ENCODE peak calls at places on chromosomes 1 and 21, in ten cellular contexts. S, D, Z, O, N, A, C, I, L and E are unnamed samples.
A peak's percentile ranks its signal among the peaks of the same experiment; 100 is the strongest.

GRCh38 chr1:7095343-7095964 is 310.2 kb downstream of the CAMTA1 start:
- DNase-seq in S (no peak), D (no peak), Z (no peak), O (no peak), N (no peak), A (no peak), C (no peak), I (no peak), L (no peak), E (no peak)

GRCh38 chr1:151165281-151165737 is 393 bp downstream of the LYSMD1 start:
- DNase-seq in S (peak; percentile 75), D (peak; percentile 67), Z (no peak), O (no peak), N (no peak), A (peak; percentile 30), C (peak; percentile 41), I (peak; percentile 59), L (peak; percentile 26), E (no peak)

GRCh38 chr1:110039641-110040040 is 5.2 kb downstream of the STRIP1 start:
- DNase-seq in S (no peak), D (no peak), Z (no peak), O (no peak), N (no peak), A (no peak), C (no peak), I (no peak), L (no peak), E (no peak)

GRCh38 chr1:215551806-215552205 is 15.3 kb upstream of the KCTD3 start:
- DNase-seq in S (no peak), D (no peak), Z (no peak), O (no peak), N (no peak), A (no peak), C (no peak), I (no peak), L (no peak), E (no peak)

GRCh38 chr1:65208577-65208976 is 60.6 kb downstream of the AK4 start:
- DNase-seq in S (no peak), D (peak; percentile 10), Z (no peak), O (no peak), N (no peak), A (no peak), C (no peak), I (no peak), L (no peak), E (no peak)

GRCh38 chr21:34580181-34580700 is 34.7 kb downstream of the RCAN1 start:
- DNase-seq in S (no peak), D (no peak), Z (no peak), O (no peak), N (no peak), A (peak; percentile 95), C (no peak), I (peak; percentile 48), L (no peak), E (peak; percentile 13)

GRCh38 chr1:56410405-56410804 is 169.0 kb downstream of the PLPP3 start:
- DNase-seq in S (no peak), D (no peak), Z (no peak), O (no peak), N (no peak), A (no peak), C (no peak), I (no peak), L (no peak), E (no peak)

GRCh38 chr1:78061825-78062523 is 16.2 kb downstream of the GIPC2 start:
- DNase-seq in S (peak; percentile 46), D (no peak), Z (peak; percentile 79), O (no peak), N (no peak), A (peak; percentile 52), C (no peak), I (peak; percentile 75), L (no peak), E (no peak)

GRCh38 chr21:29125199-29125598 is 5.2 kb upstream of the MAP3K7CL start:
- DNase-seq in S (no peak), D (no peak), Z (no peak), O (no peak), N (no peak), A (no peak), C (no peak), I (no peak), L (no peak), E (no peak)

GRCh38 chr1:59427155-59427554 is 130.3 kb downstream of the FGGY start:
- DNase-seq in S (peak; percentile 9), D (no peak), Z (no peak), O (no peak), N (no peak), A (peak; percentile 95), C (peak; percentile 56), I (peak; percentile 75), L (no peak), E (no peak)

GRCh38 chr1:245168921-245169320 is 14.1 kb downstream of the KIF26B start:
- DNase-seq in S (no peak), D (no peak), Z (no peak), O (no peak), N (no peak), A (no peak), C (no peak), I (no peak), L (no peak), E (no peak)

GRCh38 chr1:2229032-2229920 is 1.2 kb downstream of the SKI start:
- DNase-seq in S (peak; percentile 85), D (peak; percentile 82), Z (no peak), O (no peak), N (no peak), A (peak; percentile 52), C (no peak), I (peak; percentile 68), L (no peak), E (peak; percentile 19)

GRCh38 chr1:100277866-100278265 is 11.8 kb downstream of the RTCA start:
- DNase-seq in S (no peak), D (no peak), Z (no peak), O (no peak), N (no peak), A (peak; percentile 5), C (no peak), I (no peak), L (no peak), E (no peak)
- TF ChIP-seq CTCF in S (no peak), D (no peak), Z (no peak), O (no peak), N (no peak), A (no peak), C (no peak), I (no peak), L (no peak), E (no peak)

DNA sequence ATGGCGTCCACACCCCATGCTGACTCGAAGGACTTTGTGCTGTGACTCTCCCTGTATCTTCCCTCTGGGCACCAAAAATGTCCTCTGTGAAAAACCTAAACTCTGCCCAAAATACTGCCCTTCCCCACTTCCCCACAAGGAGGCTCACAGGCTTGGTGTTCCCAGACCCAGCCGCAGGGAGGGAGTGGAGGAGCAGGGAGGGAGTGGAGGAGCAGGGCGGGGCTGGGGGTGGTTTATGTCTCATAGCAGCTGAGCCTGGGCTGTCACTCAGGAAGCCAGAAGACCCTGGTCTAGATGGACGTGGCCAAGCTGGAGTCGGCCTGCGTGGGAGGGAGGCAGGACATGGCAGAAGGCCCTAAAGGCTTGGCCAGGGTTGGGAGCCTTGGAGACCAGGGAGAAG is 461.7 kb downstream of the PTPRU start:
- DNase-seq in S (peak; percentile 78), D (no peak), Z (no peak), O (no peak), N (no peak), A (peak; percentile 72), C (no peak), I (peak; percentile 63), L (no peak), E (peak; percentile 52)
- TF ChIP-seq CTCF in S (peak; percentile 79), D (no peak), Z (peak; percentile 85), O (no peak), N (peak; percentile 48), A (peak; percentile 73), C (no peak), I (peak; percentile 79), L (no peak), E (peak; percentile 60)

DNA sequence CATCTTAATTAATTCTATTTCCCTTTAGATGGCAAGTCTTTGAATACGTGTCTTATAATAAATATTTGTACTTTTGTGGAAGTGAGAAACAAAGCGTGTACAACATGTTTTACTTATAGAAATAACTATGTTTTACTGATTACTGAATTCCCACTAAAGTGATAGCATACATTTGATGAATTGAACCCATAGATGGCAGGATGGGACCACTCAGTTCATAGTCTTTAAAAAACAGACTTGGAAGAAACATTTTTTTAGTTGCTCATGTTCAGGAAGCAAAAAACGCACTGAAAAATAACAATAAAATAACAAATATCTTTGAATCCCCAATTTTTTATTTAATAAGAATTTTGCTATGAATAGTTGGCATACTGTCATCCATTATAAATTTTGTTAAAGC is 507.1 kb upstream of the ZRANB2 start:
- DNase-seq in S (peak; percentile 42), D (no peak), Z (peak; percentile 18), O (no peak), N (no peak), A (peak; percentile 29), C (no peak), I (peak; percentile 58), L (no peak), E (no peak)
- TF ChIP-seq CTCF in S (no peak), D (peak; percentile 52), Z (peak; percentile 57), O (no peak), N (no peak), A (peak; percentile 33), C (no peak), I (peak; percentile 71), L (peak; percentile 5), E (no peak)

GRCh38 chr1:44076093-44076492 is 42.5 kb upstream of the KLF17 start:
- DNase-seq in S (peak; percentile 60), D (no peak), Z (no peak), O (no peak), N (no peak), A (peak; percentile 32), C (no peak), I (peak; percentile 39), L (no peak), E (no peak)

GRCh38 chr1:44074415-44074814 is 43.2 kb upstream of the SLC6A9 start:
- DNase-seq in S (no peak), D (no peak), Z (no peak), O (no peak), N (no peak), A (no peak), C (no peak), I (no peak), L (no peak), E (no peak)

GRCh38 chr1:44078087-44078486 is 40.5 kb upstream of the KLF17 start:
- DNase-seq in S (no peak), D (no peak), Z (no peak), O (no peak), N (no peak), A (no peak), C (no peak), I (no peak), L (no peak), E (no peak)

GRCh38 chr1:44079566-44079965 is 39.1 kb upstream of the KLF17 start:
- DNase-seq in S (no peak), D (no peak), Z (no peak), O (no peak), N (no peak), A (no peak), C (no peak), I (no peak), L (no peak), E (no peak)

DNA sequence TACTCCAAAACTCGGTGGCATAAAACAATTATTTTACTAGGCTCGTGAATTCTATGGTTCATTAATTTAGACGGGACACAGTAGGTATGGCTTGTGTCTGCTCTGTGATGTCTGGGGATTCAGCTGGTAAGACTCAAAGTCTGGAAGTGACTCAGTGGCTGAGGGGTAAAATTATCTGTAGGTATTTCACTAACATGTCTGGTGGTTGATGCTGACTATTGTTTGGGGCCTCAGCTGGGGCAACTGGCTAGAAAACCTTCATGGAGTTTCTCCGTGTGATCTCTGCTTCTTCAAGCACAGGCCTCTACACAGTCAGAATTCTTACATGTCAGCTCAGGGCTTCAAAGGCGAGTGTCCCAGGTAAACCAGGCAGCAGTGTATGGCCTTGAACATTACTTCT is 41.2 kb upstream of the KLF17 start:
- DNase-seq in S (no peak), D (no peak), Z (no peak), O (no peak), N (no peak), A (peak; percentile 11), C (no peak), I (no peak), L (no peak), E (no peak)
- TF ChIP-seq CTCF in S (no peak), D (no peak), Z (no peak), O (no peak), N (no peak), A (no peak), C (no peak), I (no peak), L (no peak), E (no peak)